ENCODE peak calls at places on chromosomes 16 and 17, in six cellular contexts. E is CD8-positive, alpha-beta T cell; O is CD8-positive, alpha-beta memory T cell; F is ovary; H is fibroblast of the aortic adventitia; N is foreskin fibroblast. I is an unnamed sample.

GRCh38 chr17:74282587-74283370 is 8.7 kb downstream of the DNAI2 start:
- DNase-seq in O (peak), E (peak), H (peak), F (no peak), N (no peak), I (no peak)

GRCh38 chr16:72989203-72989991 is 58.5 kb downstream of the ZFHX3 start:
- DNase-seq in O (no peak), H (peak), E (no peak), N (peak), F (no peak), I (peak)

GRCh38 chr17:44385287-44386181 is 3.9 kb downstream of the ITGA2B start:
- DNase-seq in N (peak), F (peak), H (peak), O (peak), E (peak), I (no peak)

GRCh38 chr16:3536271-3536671 is 35.5 kb downstream of the CLUAP1 start:
- DNase-seq in H (peak), N (peak), E (no peak), F (no peak), O (no peak), I (peak)

GRCh38 chr17:36926226-36926625 is 11.0 kb upstream of the LHX1 start:
- DNase-seq in O (no peak), N (no peak), F (no peak), E (no peak), H (no peak), I (no peak)

GRCh38 chr17:72463287-72464102 is 342.7 kb downstream of the SOX9 start:
- DNase-seq in F (no peak), O (no peak), E (no peak), H (no peak), N (no peak), I (no peak)

GRCh38 chr17:63185420-63185819 is 219.4 kb downstream of the TANC2 start:
- DNase-seq in O (no peak), H (peak), E (no peak), N (peak), F (no peak), I (no peak)

GRCh38 chr16:28532940-28533647 is 5.7 kb downstream of the NUPR1 start:
- DNase-seq in F (no peak), E (no peak), H (no peak), O (no peak), N (no peak), I (no peak)

GRCh38 chr17:5194346-5194745 is 2.7 kb upstream of the ZNF594 start:
- DNase-seq in H (peak), O (no peak), F (no peak), N (peak), E (no peak), I (no peak)

GRCh38 chr16:16887193-16887592 is 508.3 kb downstream of the NPIPA7 start:
- DNase-seq in F (no peak), H (no peak), N (no peak), O (no peak), E (no peak), I (no peak)

GRCh38 chr17:9044796-9045470 is 23.6 kb downstream of the NTN1 start:
- DNase-seq in N (no peak), F (no peak), E (no peak), O (no peak), H (no peak), I (no peak)

GRCh38 chr16:49750341-49751011 is 105.4 kb downstream of the ZNF423 start:
- DNase-seq in H (peak), E (no peak), N (no peak), F (no peak), O (no peak), I (no peak)

GRCh38 chr16:87955302-87956168 is 4.3 kb downstream of the BANP start:
- DNase-seq in E (no peak), F (no peak), H (peak), O (no peak), N (peak), I (no peak)

GRCh38 chr16:87956771-87957279 is 5.6 kb downstream of the BANP start:
- DNase-seq in F (no peak), N (peak), E (no peak), O (no peak), H (peak), I (no peak)

GRCh38 chr16:87954826-87955225 is 3.6 kb downstream of the BANP start:
- DNase-seq in H (no peak), O (no peak), F (peak), E (no peak), N (no peak), I (no peak)

GRCh38 chr16:87957296-87958069 is 6.2 kb downstream of the BANP start:
- DNase-seq in E (no peak), F (no peak), N (no peak), O (no peak), H (no peak), I (no peak)

DNA sequence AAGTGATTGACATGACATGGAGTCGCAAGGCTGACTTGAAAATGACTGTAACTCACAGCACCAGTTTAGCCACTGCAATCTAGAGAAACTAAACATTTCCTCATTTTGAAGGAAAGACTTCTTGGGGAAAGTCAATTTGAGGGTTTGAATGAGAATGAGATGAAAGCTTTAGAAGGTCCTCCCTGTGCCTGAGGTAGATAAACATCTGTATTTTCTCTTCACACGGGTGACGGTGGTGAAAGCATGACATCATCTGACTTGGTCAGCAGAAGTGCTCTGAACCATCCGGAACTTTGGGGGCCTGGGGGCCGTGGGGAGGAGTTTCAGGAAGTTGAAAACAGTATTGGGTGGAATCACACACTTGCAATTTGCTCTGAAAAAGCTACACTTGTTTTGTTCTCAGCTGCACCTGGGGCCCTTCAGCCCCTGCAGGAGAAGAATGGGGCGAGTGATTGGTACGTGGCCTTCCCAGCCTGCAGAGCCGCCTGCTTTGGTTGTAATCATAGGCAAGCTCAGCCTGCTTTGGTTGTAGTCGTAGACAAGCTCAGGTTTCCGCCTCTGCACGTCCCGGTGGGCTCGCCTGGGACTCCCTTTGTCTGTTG is 5.0 kb downstream of the BANP start:
- DNase-seq in N (peak), E (peak), O (peak), H (peak), F (no peak), I (no peak)
- H3K4me3 ChIP-seq in N (peak), E (peak), O (peak), H (peak), F (no peak), I (peak)

GRCh38 chr17:16407911-16408588 is 7.3 kb upstream of the TRPV2 start:
- DNase-seq in F (peak), O (no peak), H (peak), E (no peak), N (peak), I (no peak)
- H3K4me3 ChIP-seq in F (no peak), O (no peak), H (no peak), E (no peak), N (no peak), I (no peak)

DNA sequence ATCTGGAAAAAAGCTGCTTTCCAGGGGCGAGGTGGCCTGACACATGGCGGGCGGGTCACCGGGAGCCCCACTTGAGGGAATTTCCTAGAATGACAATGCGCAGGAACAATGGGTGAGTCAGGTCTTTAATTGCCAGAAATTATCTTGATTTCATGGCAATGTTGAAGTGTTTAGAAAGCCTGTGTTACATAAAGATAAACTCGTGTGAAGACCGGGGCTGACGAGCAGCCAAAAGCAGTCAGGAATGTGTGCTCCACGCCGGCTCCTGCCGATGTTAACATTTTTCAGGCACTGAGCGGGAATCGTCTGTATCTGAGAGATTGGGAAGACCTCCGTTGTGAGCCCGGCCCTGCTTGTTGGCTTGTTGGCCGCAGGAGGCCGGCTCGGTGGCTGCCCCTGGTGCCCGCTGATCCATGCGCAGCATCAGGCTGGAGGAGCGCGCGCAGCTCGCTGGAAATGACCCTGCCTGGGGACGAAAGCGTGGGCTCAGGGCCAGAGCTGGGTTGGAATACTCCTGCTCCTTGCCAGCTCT is 353.1 kb downstream of the FOXL1 start:
- DNase-seq in H (peak), O (no peak), E (no peak), N (peak), F (peak), I (peak)
- H3K4me3 ChIP-seq in H (peak), O (no peak), E (no peak), N (no peak), F (no peak), I (no peak)

GRCh38 chr17:79427621-79428539 is 183.0 kb downstream of the RBFOX3 start:
- DNase-seq in E (no peak), O (no peak), F (no peak), N (no peak), H (no peak), I (no peak)

GRCh38 chr17:79429864-79430494 is 180.9 kb downstream of the RBFOX3 start:
- DNase-seq in E (no peak), F (no peak), N (no peak), O (no peak), H (no peak), I (no peak)

GRCh38 chr17:79431175-79431574 is 179.7 kb downstream of the RBFOX3 start:
- DNase-seq in O (no peak), E (no peak), F (no peak), H (no peak), N (no peak), I (no peak)

GRCh38 chr17:79425686-79426085 is 185.2 kb downstream of the RBFOX3 start:
- DNase-seq in N (no peak), E (no peak), H (no peak), F (no peak), O (no peak), I (no peak)

DNA sequence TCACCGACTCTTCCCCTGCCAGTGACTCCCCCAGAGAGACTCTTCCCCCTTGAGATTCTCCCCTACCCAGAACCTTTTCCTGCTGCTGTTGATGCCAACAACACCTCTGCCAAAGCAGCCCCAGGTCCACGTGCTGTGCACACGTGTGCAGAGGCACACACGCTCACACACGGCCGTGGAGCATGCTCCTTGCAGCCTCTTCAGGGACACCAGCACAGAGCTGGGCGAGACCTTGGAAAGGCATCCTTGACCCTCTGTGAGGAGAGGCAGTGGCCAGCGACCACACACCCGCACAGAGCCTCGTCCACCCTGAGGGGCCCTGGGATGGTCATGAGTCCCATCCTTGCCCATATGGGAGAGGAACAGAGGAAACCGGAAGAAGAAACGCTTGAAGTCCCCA is 181.9 kb downstream of the RBFOX3 start:
- DNase-seq in O (no peak), E (no peak), F (no peak), N (no peak), H (no peak), I (no peak)
- H3K4me3 ChIP-seq in O (no peak), E (no peak), F (no peak), N (no peak), H (no peak), I (no peak)

DNA sequence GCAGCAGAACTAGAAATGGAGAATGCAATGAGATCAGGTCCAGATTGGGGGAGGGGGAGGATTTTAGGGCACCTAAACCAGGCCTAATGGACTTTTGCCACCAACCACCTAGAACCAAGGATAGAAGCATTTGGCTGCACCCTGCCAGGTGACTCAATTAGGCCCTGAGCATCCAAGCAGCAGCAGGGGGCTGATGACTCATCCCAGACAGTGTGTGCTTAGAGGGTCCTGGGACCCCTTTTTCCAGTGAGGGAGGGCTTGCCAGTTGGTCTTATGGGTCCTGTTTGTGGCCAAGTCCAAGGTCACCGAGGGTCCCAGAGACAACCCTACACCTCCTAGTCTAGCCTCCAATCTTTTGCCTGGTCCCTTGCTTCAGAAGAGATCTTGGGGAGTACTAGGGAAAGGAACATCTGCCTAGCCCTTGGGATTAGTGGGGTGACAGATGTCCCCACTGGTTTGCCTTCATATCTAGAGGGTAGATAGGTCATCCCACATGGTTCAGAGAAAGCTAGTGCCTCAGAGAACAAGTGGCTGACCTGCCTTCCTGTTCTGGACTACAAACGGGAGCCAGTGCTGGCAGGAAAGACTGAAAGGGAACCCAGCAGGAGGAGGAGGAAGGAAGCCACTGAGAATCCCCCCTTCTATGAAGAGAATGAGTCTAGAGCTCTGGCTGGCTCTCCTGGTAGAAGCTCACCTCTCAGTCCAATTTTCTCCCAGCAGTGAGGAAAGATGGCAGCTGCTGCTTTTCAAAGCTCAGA is 1.6 kb upstream of the TBKBP1 start:
- DNase-seq in N (no peak), H (no peak), O (no peak), E (no peak), F (no peak), I (no peak)
- H3K4me3 ChIP-seq in N (no peak), H (no peak), O (no peak), E (no peak), F (no peak), I (no peak)

DNA sequence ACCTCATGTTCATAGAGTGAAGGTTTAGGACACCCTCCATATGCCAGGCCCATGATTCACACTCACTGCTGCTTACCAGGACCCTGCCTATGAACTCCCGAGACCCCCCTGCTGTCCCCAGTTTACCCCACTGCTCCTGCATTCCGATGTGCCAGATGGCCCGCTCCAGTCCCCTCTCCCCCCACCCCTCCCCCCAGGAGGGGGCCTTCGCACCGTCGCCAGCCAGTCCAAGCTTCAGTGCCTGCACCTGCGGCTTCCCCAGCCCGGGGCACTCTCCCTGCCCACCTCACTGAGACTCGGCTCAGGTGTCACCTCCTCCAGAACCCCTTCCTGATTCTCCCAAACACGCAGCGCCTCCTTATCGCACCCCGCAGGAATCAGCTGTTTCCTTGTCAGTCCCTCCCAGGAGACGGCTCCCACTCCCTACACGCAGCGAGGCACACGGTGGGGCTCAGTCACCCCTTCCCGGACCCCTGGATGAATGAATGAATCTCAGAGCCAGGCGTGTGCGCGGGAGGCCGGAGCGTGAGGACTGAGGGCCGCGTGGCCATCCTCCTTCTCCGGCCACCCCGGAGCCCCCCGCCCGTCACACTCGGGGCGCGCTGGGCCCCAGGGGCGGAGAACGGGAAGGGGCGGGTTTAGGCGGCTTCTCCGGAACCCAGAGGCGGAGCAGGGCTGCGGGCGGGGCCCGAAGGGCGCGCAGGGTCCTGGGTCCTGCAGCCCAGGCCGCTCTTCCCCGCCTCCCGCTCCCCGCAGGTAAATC is 1.7 kb downstream of the MYO1C start:
- DNase-seq in H (peak), F (peak), O (peak), E (peak), N (peak), I (no peak)
- H3K4me3 ChIP-seq in H (peak), F (peak), O (peak), E (peak), N (peak), I (peak)

I was measured in AG04449.